ENCODE peak calls at places on chromosomes 12 and 14, in seven cellular contexts. N is CD8-positive, alpha-beta T cell; E is prostate gland; M is right lobe of liver; H is testis; B is mammary epithelial cell; K is A549. Z is an unnamed sample.

GRCh38 chr12:6471992-6472366 is 1.5 kb upstream of the VAMP1 start:
- DNase-seq in N (no peak), E (no peak), M (no peak), H (no peak), B (peak; percentile 49), K (peak; percentile 17), Z (no peak)

GRCh38 chr12:107329569-107330324 is 236.4 kb upstream of the CRY1 start:
- DNase-seq in N (no peak), E (no peak), M (no peak), H (no peak), B (peak; percentile 73), K (no peak), Z (no peak)

GRCh38 chr12:88361493-88361892 is 218.8 kb downstream of the KITLG start:
- DNase-seq in N (no peak), E (no peak), M (no peak), H (no peak), B (peak; percentile 40), K (no peak), Z (no peak)

GRCh38 chr12:131355688-131356245 is 355.1 kb upstream of the SFSWAP start:
- DNase-seq in N (no peak), E (no peak), M (no peak), H (no peak), B (no peak), K (no peak), Z (no peak)

GRCh38 chr12:5440973-5441372 is 9.1 kb downstream of the NTF3 start:
- DNase-seq in N (no peak), E (no peak), M (no peak), H (no peak), B (no peak), K (no peak), Z (no peak)

GRCh38 chr14:38342803-38343202 is 86.9 kb upstream of the CLEC14A start:
- DNase-seq in N (no peak), E (no peak), M (no peak), H (no peak), B (no peak), K (no peak), Z (no peak)

GRCh38 chr12:57460457-57461325 is 1.1 kb downstream of the GLI1 start:
- DNase-seq in N (no peak), E (no peak), M (no peak), H (no peak), B (no peak), K (peak; percentile 41), Z (peak; percentile 57)

GRCh38 chr14:78048120-78048519 is 122.1 kb upstream of the NRXN3 start:
- DNase-seq in N (no peak), E (no peak), M (no peak), H (no peak), B (no peak), K (no peak), Z (no peak)

GRCh38 chr14:70213721-70214282 is 25.1 kb upstream of the SLC8A3 start:
- DNase-seq in N (no peak), E (no peak), M (no peak), H (no peak), B (no peak), K (no peak), Z (no peak)

GRCh38 chr12:47942327-47943230 is 20.8 kb upstream of the TMEM106C start:
- DNase-seq in N (peak; percentile 60), E (no peak), M (no peak), H (no peak), B (no peak), K (no peak), Z (peak; percentile 31)

GRCh38 chr12:90515199-90516175 is 439.5 kb downstream of the CCER1 start:
- DNase-seq in N (no peak), E (no peak), M (no peak), H (no peak), B (no peak), K (no peak), Z (no peak)

GRCh38 chr14:95190346-95190840 is 33.1 kb upstream of the DICER1 start:
- DNase-seq in N (no peak), E (no peak), M (no peak), H (no peak), B (no peak), K (no peak), Z (no peak)

GRCh38 chr12:44839785-44840184 is 36.3 kb downstream of the NELL2 start:
- DNase-seq in N (no peak), E (no peak), M (no peak), H (no peak), B (no peak), K (no peak), Z (no peak)

GRCh38 chr14:76810953-76811400 is 1.7 kb downstream of the ANGEL1 start:
- DNase-seq in N (no peak), E (no peak), M (peak; percentile 61), H (peak; percentile 64), B (peak; percentile 26), K (peak; percentile 38), Z (no peak)

GRCh38 chr12:67052981-67053380 is 216.2 kb upstream of the CAND1 start:
- DNase-seq in N (no peak), E (no peak), M (no peak), H (no peak), B (no peak), K (no peak), Z (no peak)

GRCh38 chr12:71299541-71300376 is 139.8 kb upstream of the LGR5 start:
- DNase-seq in N (no peak), E (no peak), M (no peak), H (no peak), B (peak; percentile 53), K (no peak), Z (no peak)

GRCh38 chr14:105469456-105470162 is 5.0 kb upstream of the CRIP2 start:
- DNase-seq in N (no peak), E (no peak), M (no peak), H (no peak), B (no peak), K (no peak), Z (no peak)

GRCh38 chr12:116502989-116503496 is 56.1 kb upstream of the MAP1LC3B2 start:
- DNase-seq in N (no peak), E (no peak), M (no peak), H (no peak), B (no peak), K (no peak), Z (no peak)

GRCh38 chr12:84689638-84690037 is 223.0 kb downstream of the SLC6A15 start:
- DNase-seq in N (no peak), E (no peak), M (no peak), H (peak; percentile 22), B (no peak), K (no peak), Z (no peak)

GRCh38 chr14:101187816-101188570 is 284.5 kb upstream of the RTL1 start:
- DNase-seq in N (no peak), E (no peak), M (peak; percentile 37), H (no peak), B (no peak), K (no peak), Z (peak; percentile 9)

GRCh38 chr12:96233941-96234461 is 39.8 kb downstream of the ELK3 start:
- DNase-seq in N (no peak), E (peak; percentile 77), M (peak; percentile 93), H (peak; percentile 72), B (peak; percentile 46), K (no peak), Z (peak; percentile 85)

GRCh38 chr12:12209043-12209442 is 57.8 kb downstream of the LRP6 start:
- DNase-seq in N (no peak), E (no peak), M (no peak), H (no peak), B (no peak), K (no peak), Z (no peak)
- H3K27ac ChIP-seq in N (no peak overlapping the region), E (no peak overlapping the region), M (no peak overlapping the region), H (no peak overlapping the region), B (no peak overlapping the region), K (no peak overlapping the region), Z (no peak overlapping the region)

GRCh38 chr14:41120400-41120799 is 486.3 kb upstream of the LRFN5 start:
- DNase-seq in N (no peak), E (no peak), M (no peak), H (no peak), B (no peak), K (no peak), Z (no peak)
- H3K4me3 ChIP-seq in N (no peak overlapping the region), E (no peak overlapping the region), M (no peak overlapping the region), H (no peak overlapping the region), B (no peak overlapping the region), K (no peak overlapping the region), Z (no peak overlapping the region)

GRCh38 chr12:612886-613285 is 50.4 kb downstream of the NINJ2 start:
- DNase-seq in N (no peak), E (no peak), M (peak; percentile 79), H (no peak), B (no peak), K (no peak), Z (no peak)

GRCh38 chr12:614727-615060 is 48.6 kb downstream of the NINJ2 start:
- DNase-seq in N (no peak), E (no peak), M (no peak), H (no peak), B (no peak), K (no peak), Z (no peak)

GRCh38 chr12:615620-616019 is 47.6 kb downstream of the NINJ2 start:
- DNase-seq in N (no peak), E (no peak), M (no peak), H (no peak), B (no peak), K (no peak), Z (no peak)

GRCh38 chr12:612293-612692 is 51.0 kb downstream of the NINJ2 start:
- DNase-seq in N (no peak), E (no peak), M (no peak), H (no peak), B (no peak), K (no peak), Z (no peak)

DNA sequence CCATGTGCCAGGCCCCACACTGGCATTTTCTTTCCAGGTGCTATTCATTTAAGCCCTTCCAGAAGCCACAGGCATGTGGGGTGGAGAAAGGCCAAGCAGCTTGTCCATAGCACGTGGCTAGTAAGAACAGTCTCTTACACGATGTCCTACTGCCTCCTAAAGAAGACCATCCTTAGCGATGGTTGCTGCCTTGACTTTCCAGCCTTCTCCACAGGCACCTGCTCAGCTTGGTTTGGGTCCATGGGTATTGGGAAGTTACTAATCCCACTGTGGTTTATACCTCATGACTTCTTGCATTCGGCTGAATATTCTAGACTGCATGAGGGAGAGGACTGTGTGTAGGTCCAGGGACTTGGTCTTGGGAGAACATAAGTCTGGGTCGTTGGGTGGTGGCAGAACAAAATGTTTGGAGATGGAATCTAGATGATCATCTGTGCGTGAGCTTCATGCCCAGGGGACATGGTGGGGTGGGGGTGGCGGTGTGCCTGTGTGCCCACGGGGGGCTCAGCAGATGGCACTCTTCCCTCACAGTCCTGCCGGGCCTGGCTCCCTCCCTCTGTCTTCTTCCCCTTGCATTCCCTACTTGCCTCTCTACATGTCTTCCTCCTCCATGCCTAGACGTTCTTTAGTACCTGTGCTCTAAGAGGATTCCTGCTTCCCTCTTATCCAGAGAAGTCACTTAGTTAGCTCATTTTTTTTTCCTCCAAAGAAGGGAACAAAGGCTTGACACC is 49.1 kb downstream of the NINJ2 start:
- DNase-seq in N (peak; percentile 50), E (no peak), M (no peak), H (peak; percentile 42), B (no peak), K (no peak), Z (no peak)
- TF ChIP-seq CTCF in N (no peak), E (no peak), M (no peak), H (no peak), B (no peak), K (peak; percentile 54), Z (no peak)

DNA sequence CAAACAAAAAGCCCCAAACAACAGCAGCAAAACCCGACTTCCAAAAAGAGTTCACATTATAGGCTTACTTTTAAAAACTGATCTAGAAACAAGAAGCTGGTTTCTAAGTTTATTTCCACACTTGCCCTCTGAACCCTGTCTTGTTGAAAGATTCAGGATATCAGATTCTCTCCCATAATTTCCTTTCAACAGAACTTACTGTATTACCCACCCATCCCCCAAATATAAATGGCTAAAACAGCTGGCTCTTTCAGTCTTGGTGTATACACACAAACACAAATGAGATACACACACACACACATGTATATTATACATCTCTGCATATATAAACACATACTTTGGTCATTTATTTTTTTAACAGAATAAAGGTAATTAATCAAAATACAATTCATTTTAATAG is 460.9 kb downstream of the ZFP36L1 start:
- DNase-seq in N (no peak), E (no peak), M (no peak), H (no peak), B (no peak), K (no peak), Z (no peak)
- H3K27ac ChIP-seq in N (no peak overlapping the region), E (no peak overlapping the region), M (no peak overlapping the region), H (no peak overlapping the region), B (no peak overlapping the region), K (no peak overlapping the region), Z (no peak overlapping the region)